ENCODE peak calls at places on chromosomes 3 and 15, in four cellular contexts. Q is lower lobe of right lung, S is GM03348, R is Peyer's patch. T is an unnamed sample.

GRCh38 chr3:186425788-186426730 is 64.0 kb upstream of the DGKG start:
- DNase-seq in Q (no peak), S (peak; percentile 46), R (no peak), T (peak; percentile 14)

GRCh38 chr3:161081675-161082462 is 23.3 kb downstream of the B3GALNT1 start:
- DNase-seq in Q (no peak), S (peak; percentile 12), R (no peak), T (no peak)

GRCh38 chr3:97914390-97914789 is 57.8 kb downstream of the RIOX2 start:
- DNase-seq in Q (no peak), S (no peak), R (no peak), T (no peak)

GRCh38 chr3:143266936-143267335 is 147.4 kb downstream of the CHST2 start:
- DNase-seq in Q (no peak), S (no peak), R (no peak), T (no peak)

GRCh38 chr15:36313881-36314280 is 265.5 kb upstream of the CDIN1 start:
- DNase-seq in Q (no peak), S (no peak), R (no peak), T (no peak)

GRCh38 chr3:70989174-70989573 is 594.4 kb downstream of the FOXP1 start:
- DNase-seq in Q (no peak), S (peak; percentile 62), R (no peak), T (peak; percentile 83)

GRCh38 chr3:18098960-18099587 is 326.1 kb downstream of the SATB1 start:
- DNase-seq in Q (no peak), S (peak; percentile 76), R (no peak), T (peak; percentile 75)

GRCh38 chr3:94433811-94434210 is 370.9 kb downstream of the NSUN3 start:
- DNase-seq in Q (no peak), S (no peak), R (no peak), T (no peak)

T was measured in myocyte.